ENCODE peak calls at places on chromosomes 11 and 22, in four cellular contexts. X is A549, S is K562, Z is HepG2. J is an unnamed sample.

GRCh38 chr11:68973219-68973618 is 7.6 kb downstream of the MRGPRD start:
- DNase-seq in X (no peak), S (no peak), Z (no peak), J (no peak)

GRCh38 chr22:31177420-31178162 is 17.6 kb downstream of the RNF185 start:
- DNase-seq in X (no peak), S (no peak), Z (no peak), J (no peak)

GRCh38 chr11:77752518-77752917 is 68.0 kb downstream of the RSF1 start:
- DNase-seq in X (no peak), S (no peak), Z (no peak), J (no peak)

GRCh38 chr11:83523676-83524075 is 237.5 kb upstream of the CCDC90B start:
- DNase-seq in X (no peak), S (no peak), Z (no peak), J (no peak)

GRCh38 chr22:46769191-46769675 is 6.8 kb downstream of the TBC1D22A start:
- DNase-seq in X (no peak), S (no peak), Z (no peak), J (no peak)

GRCh38 chr11:10993186-10993585 is 135.3 kb upstream of the ZBED5 start:
- DNase-seq in X (no peak), S (no peak), Z (no peak), J (no peak)

GRCh38 chr22:37400719-37401118 is 26.6 kb downstream of the ELFN2 start:
- DNase-seq in X (no peak), S (no peak), Z (no peak), J (no peak)

GRCh38 chr11:6545917-6546605 is 49.0 kb downstream of the DNHD1 start:
- DNase-seq in X (no peak), S (no peak), Z (no peak), J (no peak)

GRCh38 chr11:77789061-77789730 is 31.3 kb downstream of the RSF1 start:
- DNase-seq in X (no peak), S (peak), Z (no peak), J (no peak)

GRCh38 chr22:19844423-19845368 is 10.0 kb downstream of the GNB1L start:
- DNase-seq in X (no peak), S (peak), Z (no peak), J (peak)
- TF ChIP-seq MYC in X (no peak), S (no peak), Z (no peak), J (no peak)

GRCh38 chr11:85021066-85021465 is 606.1 kb downstream of the DLG2 start:
- DNase-seq in X (no peak), S (no peak), Z (no peak), J (no peak)
- H3K4me2 ChIP-seq in X (peak), S (no peak), Z (no peak), J (no peak)

GRCh38 chr11:65310756-65311155 is 3.9 kb upstream of the CDC42EP2 start:
- DNase-seq in X (no peak), S (no peak), Z (no peak), J (no peak)
- H3K27ac ChIP-seq in X (peak), S (no peak), Z (no peak), J (no peak)

GRCh38 chr11:534592-535518 is 521 bp downstream of the HRAS start:
- DNase-seq in X (peak), S (no peak), Z (no peak), J (peak)
- TF ChIP-seq MYC in X (no peak), S (no peak), Z (no peak), J (no peak)

GRCh38 chr22:41780714-41781507 is 19.6 kb upstream of the CCDC134 start:
- DNase-seq in X (no peak), S (peak), Z (peak), J (peak)
- H3K4me2 ChIP-seq in X (no peak), S (peak), Z (peak), J (peak)

DNA sequence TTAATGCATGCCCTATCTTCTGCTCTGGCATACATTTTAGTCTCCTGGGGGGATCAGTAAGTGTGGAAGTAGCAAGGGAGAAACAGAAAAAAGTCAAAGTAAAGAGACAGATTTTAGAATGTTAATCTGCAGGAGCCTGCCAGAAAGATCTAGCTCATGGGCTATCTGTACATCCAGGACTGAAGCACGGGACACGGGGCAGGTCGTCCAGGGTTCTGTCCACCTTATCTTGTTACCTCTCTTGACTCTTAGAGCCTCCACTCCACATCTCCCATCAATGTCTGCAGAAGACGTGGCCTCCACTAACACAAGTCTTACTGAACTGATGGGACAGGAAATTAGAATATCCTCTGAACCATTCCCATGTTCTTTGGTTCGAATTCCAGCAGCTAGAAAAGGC is 1.7 kb upstream of the SLC43A3 start:
- DNase-seq in X (no peak), S (no peak), Z (no peak), J (no peak)
- H3K27ac ChIP-seq in X (no peak), S (no peak), Z (no peak), J (no peak)

DNA sequence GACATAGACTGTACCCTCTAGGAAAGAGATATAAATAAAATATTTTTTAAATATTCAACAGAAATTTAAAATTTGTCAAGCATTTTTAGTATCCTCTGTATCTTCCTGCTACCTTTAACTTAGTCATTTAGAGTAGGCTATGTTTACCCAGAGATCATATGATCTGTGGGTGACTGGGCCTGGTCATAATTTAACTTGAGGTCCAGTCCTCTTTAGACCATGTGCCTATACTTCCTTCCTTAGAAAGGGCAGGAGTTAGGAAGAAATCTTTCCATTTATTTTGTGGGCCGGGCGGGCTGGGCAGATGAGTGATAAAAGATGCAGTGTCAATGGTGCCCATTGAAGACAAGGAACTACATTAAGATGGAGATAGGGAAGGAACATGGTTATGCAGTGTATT is 31.0 kb upstream of the PDE3B start:
- DNase-seq in X (no peak), S (no peak), Z (peak), J (no peak)
- TF ChIP-seq MYC in X (no peak), S (no peak), Z (no peak), J (no peak)

DNA sequence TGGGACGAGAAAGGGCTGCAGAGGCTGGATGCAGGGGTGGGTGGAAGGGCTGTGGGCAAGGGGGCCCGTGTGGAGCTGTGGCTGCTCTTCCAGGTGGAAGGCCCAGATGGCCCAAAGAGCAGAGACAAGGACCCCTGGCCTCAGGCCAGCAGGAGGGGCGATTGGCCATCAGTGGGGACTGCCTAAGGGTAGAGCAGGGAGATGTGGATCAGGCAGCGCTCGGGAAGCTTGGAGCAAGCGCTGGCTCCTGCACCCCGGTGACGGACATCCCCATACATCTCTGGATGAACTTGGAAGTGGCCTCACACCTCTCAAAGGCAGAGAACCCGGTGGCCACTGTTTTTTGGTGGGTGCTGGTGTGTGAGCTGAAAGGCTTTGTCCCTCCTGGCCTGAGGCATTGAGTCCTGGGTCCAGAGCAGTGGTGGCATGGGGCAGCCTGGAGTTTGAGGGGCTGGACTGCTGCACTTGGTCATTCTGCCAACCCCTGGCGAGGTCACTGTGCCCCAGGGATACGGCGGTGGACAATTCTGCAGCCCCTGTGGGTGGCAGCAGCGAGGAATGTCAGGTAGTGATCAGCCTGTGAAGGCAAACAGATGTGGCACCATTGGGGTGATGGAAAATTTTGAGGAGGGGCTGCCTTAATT is 5.9 kb downstream of the FRMD8 start:
- DNase-seq in X (no peak), S (no peak), Z (no peak), J (no peak)
- H3K4me2 ChIP-seq in X (no peak), S (no peak), Z (no peak), J (no peak)

DNA sequence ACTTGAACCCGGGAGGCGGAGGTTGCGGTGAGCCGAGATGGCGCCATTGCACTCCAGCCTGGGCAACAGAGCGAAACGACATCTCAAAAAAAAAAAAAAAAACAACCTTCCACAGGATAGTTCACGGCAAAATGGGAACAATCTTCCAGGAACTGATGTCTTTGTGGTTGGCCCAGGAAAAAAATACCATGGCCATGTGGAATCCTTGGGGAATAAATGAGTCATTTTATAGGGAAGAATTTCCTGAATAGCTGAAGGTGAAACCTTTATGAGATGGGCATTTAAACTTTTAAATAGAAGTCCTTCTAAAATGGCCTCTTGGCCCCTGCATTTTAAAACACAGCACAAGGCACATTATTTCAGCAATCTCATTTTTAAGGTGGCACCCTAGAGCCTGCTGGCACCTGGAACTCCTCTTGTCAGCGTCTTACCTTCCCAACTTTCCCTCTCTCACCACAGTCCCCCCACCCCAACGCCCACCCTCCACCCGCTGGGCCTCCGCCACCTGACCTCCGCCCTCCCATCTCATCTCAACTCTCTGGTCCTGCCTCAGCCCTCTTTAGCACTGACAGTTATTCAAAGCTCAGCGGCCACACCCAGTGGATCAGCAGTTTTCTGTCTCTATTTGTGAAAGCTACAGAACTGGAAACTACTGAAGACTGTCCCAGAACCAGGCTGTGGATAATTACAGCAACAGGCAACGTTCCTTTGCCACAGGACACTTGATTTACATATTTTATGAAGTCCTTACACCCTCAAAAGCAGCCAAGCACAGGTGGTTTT is 43.1 kb downstream of the SCGB1A1 start:
- DNase-seq in X (no peak), S (peak), Z (no peak), J (no peak)
- H3K27ac ChIP-seq in X (no peak), S (peak), Z (no peak), J (no peak)